ENCODE peak calls at places on chromosome 12, in nine cellular contexts. J is endothelial cell; W is activated gamma-delta T cell treated with anti-CD3 and anti-CD28 coated beads, Interleukin-2, amount 50 U/mL, for 16 hours; V is HFFc6; L is heart left ventricle; G is stimulated activated CD8-positive, alpha-beta memory T cell treated with anti-CD3 and anti-CD28 coated beads, Interleukin-7, amount 100 ng/mL, for 1 hour; A is amygdala; C is thoracic aorta; B is activated CD4-positive, alpha-beta memory T cell treated with anti-CD3 and anti-CD28 coated beads, Interleukin-2, amount 10 ng/mL, durations not matched to agents 7 days and 5 days. D is an unnamed sample.

GRCh38 chr12:63822352-63822751 is 22.1 kb upstream of the SRGAP1 start:
- DNase-seq in J (no peak), W (no peak), V (peak), L (no peak), G (no peak), A (no peak), C (no peak), B (no peak), D (no peak)

GRCh38 chr12:3132636-3133409 is 55.6 kb downstream of the TSPAN9 start:
- DNase-seq in J (no peak), W (no peak), V (peak), L (peak), G (no peak), A (no peak), C (no peak), B (no peak), D (no peak)

GRCh38 chr12:7158866-7159600 is 28.9 kb downstream of the CLSTN3 start:
- DNase-seq in J (no peak), W (no peak), V (no peak), L (no peak), G (no peak), A (no peak), C (no peak), B (no peak), D (no peak)

GRCh38 chr12:67358686-67359374 is 89.7 kb downstream of the CAND1 start:
- DNase-seq in J (no peak), W (no peak), V (peak), L (no peak), G (no peak), A (no peak), C (no peak), B (no peak), D (peak)

GRCh38 chr12:9741726-9742125 is 8.8 kb upstream of the CLECL1 start:
- DNase-seq in J (no peak), W (peak), V (no peak), L (no peak), G (no peak), A (no peak), C (no peak), B (peak), D (no peak)

GRCh38 chr12:85405781-85406522 is 125.9 kb downstream of the ALX1 start:
- DNase-seq in J (no peak), W (no peak), V (peak), L (no peak), G (no peak), A (no peak), C (no peak), B (no peak), D (peak)

GRCh38 chr12:100251917-100252316 is 15.0 kb downstream of the DEPDC4 start:
- DNase-seq in J (no peak), W (no peak), V (no peak), L (no peak), G (no peak), A (no peak), C (no peak), B (no peak), D (no peak)

GRCh38 chr12:122999986-123000420 is 19.5 kb downstream of the ARL6IP4 start:
- DNase-seq in J (no peak), W (no peak), V (no peak), L (no peak), G (no peak), A (no peak), C (no peak), B (no peak), D (no peak)

GRCh38 chr12:75850751-75851462 is 180.7 kb downstream of the PHLDA1 start:
- DNase-seq in J (no peak), W (no peak), V (peak), L (no peak), G (no peak), A (no peak), C (no peak), B (no peak), D (no peak)

GRCh38 chr12:67426067-67426466 is 156.9 kb downstream of the CAND1 start:
- DNase-seq in J (no peak), W (no peak), V (peak), L (no peak), G (no peak), A (no peak), C (no peak), B (no peak), D (peak)

GRCh38 chr12:119505001-119505400 is 88.6 kb upstream of the TMEM233 start:
- DNase-seq in J (no peak), W (no peak), V (no peak), L (no peak), G (no peak), A (no peak), C (no peak), B (no peak), D (no peak)

GRCh38 chr12:57745485-57745881 is 644 bp downstream of the TSPAN31 start:
- DNase-seq in J (no peak), W (no peak), V (no peak), L (no peak), G (no peak), A (no peak), C (no peak), B (no peak), D (no peak)

GRCh38 chr12:39490500-39491276 is 47.8 kb upstream of the KIF21A start:
- DNase-seq in J (no peak), W (no peak), V (no peak), L (no peak), G (no peak), A (no peak), C (no peak), B (no peak), D (no peak)

GRCh38 chr12:2044165-2044564 is 8.6 kb upstream of the CACNA1C start:
- DNase-seq in J (no peak), W (no peak), V (no peak), L (no peak), G (no peak), A (no peak), C (no peak), B (no peak), D (no peak)

GRCh38 chr12:77609016-77609415 is 221.7 kb upstream of the NAV3 start:
- DNase-seq in J (no peak), W (no peak), V (no peak), L (no peak), G (no peak), A (no peak), C (no peak), B (no peak), D (no peak)

GRCh38 chr12:63937381-63938168 is 93.1 kb downstream of the SRGAP1 start:
- DNase-seq in J (no peak), W (no peak), V (no peak), L (no peak), G (no peak), A (no peak), C (no peak), B (no peak), D (no peak)